ENCODE peak calls at places on chromosomes 13 and 19, in eight cellular contexts. M is COR-L47; J is IMR-90; E is activated T-helper 1 cell treated with anti-CD3 and anti-CD28 coated beads, Interleukin-12 subunit alpha, Interleukin-12 subunit beta, Interleukin-2, Interleukin-4 antibody, amounts not matched to agents 30 ng/mL and 10 ng/mL and 1 ng/mL, durations not matched to agents 14 hours and 24 hours and 36 hours; H is neural progenitor cell; A is PC-3; Z is stimulated activated CD4-positive, alpha-beta T cell treated with anti-CD3 and anti-CD28 coated beads, Interleukin-4, amount 100 ng/mL, for 48 hours; R is fibroblast of pulmonary artery. C is an unnamed sample.
A peak's percentile ranks its signal among the peaks of the same experiment; 100 is the strongest.

GRCh38 chr19:48868196-48868886 is at the start of gene PLEKHA4:
- DNase-seq in M (no peak), J (peak; percentile 49), E (no peak), H (peak; percentile 33), A (no peak), Z (no peak), R (peak; percentile 58), C (peak; percentile 67)

GRCh38 chr13:95288899-95289500 is 12.3 kb downstream of the ABCC4 start:
- DNase-seq in M (no peak), J (no peak), E (no peak), H (no peak), A (no peak), Z (no peak), R (no peak), C (no peak)

GRCh38 chr13:59409211-59409610 is 754.5 kb downstream of the DIAPH3 start:
- DNase-seq in M (peak; percentile 4), J (peak; percentile 58), E (no peak), H (peak; percentile 45), A (no peak), Z (no peak), R (peak; percentile 45), C (no peak)

GRCh38 chr13:95258619-95259194 is 42.5 kb downstream of the ABCC4 start:
- DNase-seq in M (no peak), J (no peak), E (no peak), H (no peak), A (no peak), Z (no peak), R (no peak), C (no peak)

GRCh38 chr13:26678796-26679195 is 81.8 kb downstream of the GPR12 start:
- DNase-seq in M (no peak), J (no peak), E (no peak), H (no peak), A (no peak), Z (no peak), R (no peak), C (no peak)

GRCh38 chr19:48859711-48860572 is 8.5 kb downstream of the PLEKHA4 start:
- DNase-seq in M (no peak), J (no peak), E (no peak), H (peak; percentile 37), A (peak; percentile 84), Z (no peak), R (no peak), C (no peak)

GRCh38 chr13:99326012-99326411 is 18.8 kb upstream of the GPR183 start:
- DNase-seq in M (no peak), J (no peak), E (no peak), H (no peak), A (no peak), Z (no peak), R (no peak), C (no peak)

GRCh38 chr13:46648166-46648607 is 95.2 kb downstream of the LRCH1 start:
- DNase-seq in M (no peak), J (peak; percentile 60), E (no peak), H (peak; percentile 39), A (peak; percentile 13), Z (no peak), R (no peak), C (no peak)

C was measured in AG08396.